ENCODE peak calls at places on chromosome 10, in seven cellular contexts. One of them, this sample, is unnamed. For H3K4me1, the result is how much of the 10 kb centered on the place peaks cover.

GRCh38 chr10:29834990-29835569 is 200.3 kb upstream of the SVIL start:
- DNase-seq in upper lobe of right lung: no peak
- DNase-seq in tibial nerve: no peak
- DNase-seq in astrocyte: no peak
- DNase-seq in colonic mucosa: no peak
- DNase-seq in neural progenitor cell: no peak
- DNase-seq in lower lobe of right lung: no peak
- DNase-seq in this sample: no peak

GRCh38 chr10:80406249-80406648 is 2.1 kb upstream of the PRXL2A start:
- DNase-seq in neural progenitor cell: no peak
- DNase-seq in lower lobe of right lung: no peak
- DNase-seq in colonic mucosa: no peak
- DNase-seq in upper lobe of right lung: no peak
- DNase-seq in tibial nerve: no peak
- DNase-seq in astrocyte: no peak
- DNase-seq in this sample: no peak

GRCh38 chr10:82378146-82378545 is 503.2 kb downstream of the NRG3 start:
- DNase-seq in tibial nerve: no peak
- DNase-seq in neural progenitor cell: no peak
- DNase-seq in astrocyte: peak
- DNase-seq in lower lobe of right lung: no peak
- DNase-seq in colonic mucosa: no peak
- DNase-seq in upper lobe of right lung: no peak
- DNase-seq in this sample: no peak

GRCh38 chr10:8453587-8453986 is 399.1 kb downstream of the GATA3 start:
- DNase-seq in tibial nerve: peak
- DNase-seq in colonic mucosa: no peak
- DNase-seq in upper lobe of right lung: peak
- DNase-seq in lower lobe of right lung: peak
- DNase-seq in neural progenitor cell: no peak
- DNase-seq in astrocyte: peak
- DNase-seq in this sample: no peak

GRCh38 chr10:126919426-126919825 is 14.2 kb downstream of the DOCK1 start:
- DNase-seq in colonic mucosa: no peak
- DNase-seq in upper lobe of right lung: no peak
- DNase-seq in astrocyte: no peak
- DNase-seq in tibial nerve: no peak
- DNase-seq in neural progenitor cell: peak
- DNase-seq in lower lobe of right lung: no peak
- DNase-seq in this sample: no peak

GRCh38 chr10:104253576-104254410 is 899 bp upstream of the GSTO1 start:
- DNase-seq in upper lobe of right lung: no peak
- DNase-seq in tibial nerve: no peak
- DNase-seq in lower lobe of right lung: no peak
- DNase-seq in colonic mucosa: no peak
- DNase-seq in neural progenitor cell: no peak
- DNase-seq in astrocyte: no peak
- DNase-seq in this sample: no peak

GRCh38 chr10:74055383-74056065 is 57.6 kb downstream of the VCL start:
- DNase-seq in neural progenitor cell: no peak
- DNase-seq in astrocyte: no peak
- DNase-seq in lower lobe of right lung: no peak
- DNase-seq in upper lobe of right lung: no peak
- DNase-seq in colonic mucosa: no peak
- DNase-seq in tibial nerve: no peak
- DNase-seq in this sample: no peak

GRCh38 chr10:17216217-17216900 is 11.7 kb upstream of the VIM start:
- DNase-seq in astrocyte: peak
- DNase-seq in upper lobe of right lung: no peak
- DNase-seq in tibial nerve: no peak
- DNase-seq in lower lobe of right lung: peak
- DNase-seq in neural progenitor cell: no peak
- DNase-seq in colonic mucosa: no peak
- DNase-seq in this sample: no peak

GRCh38 chr10:133460208-133460769 is 6.5 kb downstream of the SCART1 start:
- DNase-seq in tibial nerve: no peak
- DNase-seq in neural progenitor cell: no peak
- DNase-seq in colonic mucosa: no peak
- DNase-seq in lower lobe of right lung: no peak
- DNase-seq in upper lobe of right lung: no peak
- DNase-seq in astrocyte: no peak
- DNase-seq in this sample: no peak

GRCh38 chr10:4806534-4806933 is 19.5 kb upstream of the AKR1E2 start:
- DNase-seq in lower lobe of right lung: no peak
- DNase-seq in neural progenitor cell: no peak
- DNase-seq in astrocyte: no peak
- DNase-seq in tibial nerve: no peak
- DNase-seq in upper lobe of right lung: no peak
- DNase-seq in colonic mucosa: no peak
- DNase-seq in this sample: no peak

GRCh38 chr10:80632742-80633141 is 95.0 kb downstream of the SH2D4B start:
- DNase-seq in colonic mucosa: no peak
- DNase-seq in astrocyte: no peak
- DNase-seq in lower lobe of right lung: no peak
- DNase-seq in upper lobe of right lung: no peak
- DNase-seq in tibial nerve: no peak
- DNase-seq in neural progenitor cell: no peak
- DNase-seq in this sample: no peak

GRCh38 chr10:67790534-67791408 is 47.2 kb downstream of the DNAJC12 start:
- DNase-seq in upper lobe of right lung: no peak
- DNase-seq in astrocyte: no peak
- DNase-seq in tibial nerve: no peak
- DNase-seq in colonic mucosa: no peak
- DNase-seq in lower lobe of right lung: no peak
- DNase-seq in neural progenitor cell: no peak
- DNase-seq in this sample: no peak

GRCh38 chr10:57993302-57993701 is 274.4 kb downstream of the IPMK start:
- DNase-seq in upper lobe of right lung: no peak
- DNase-seq in colonic mucosa: no peak
- DNase-seq in lower lobe of right lung: no peak
- DNase-seq in neural progenitor cell: no peak
- DNase-seq in tibial nerve: no peak
- DNase-seq in astrocyte: no peak
- DNase-seq in this sample: no peak

GRCh38 chr10:66455304-66455703 is 470.5 kb upstream of the LRRTM3 start:
- DNase-seq in upper lobe of right lung: no peak
- DNase-seq in tibial nerve: no peak
- DNase-seq in colonic mucosa: no peak
- DNase-seq in neural progenitor cell: no peak
- DNase-seq in lower lobe of right lung: no peak
- DNase-seq in astrocyte: no peak
- DNase-seq in this sample: no peak

GRCh38 chr10:97116534-97117162 is 69.1 kb downstream of the SLIT1 start:
- DNase-seq in lower lobe of right lung: no peak
- DNase-seq in astrocyte: no peak
- DNase-seq in upper lobe of right lung: no peak
- DNase-seq in colonic mucosa: no peak
- DNase-seq in neural progenitor cell: no peak
- DNase-seq in tibial nerve: no peak
- DNase-seq in this sample: no peak

GRCh38 chr10:82245157-82245556 is 370.2 kb downstream of the NRG3 start:
- DNase-seq in colonic mucosa: no peak
- DNase-seq in lower lobe of right lung: no peak
- DNase-seq in neural progenitor cell: peak
- DNase-seq in astrocyte: no peak
- DNase-seq in tibial nerve: no peak
- DNase-seq in upper lobe of right lung: no peak
- DNase-seq in this sample: no peak

GRCh38 chr10:30270247-30270646 is 78.8 kb downstream of the MTPAP start:
- DNase-seq in astrocyte: no peak
- DNase-seq in tibial nerve: no peak
- DNase-seq in lower lobe of right lung: no peak
- DNase-seq in upper lobe of right lung: no peak
- DNase-seq in neural progenitor cell: no peak
- DNase-seq in colonic mucosa: no peak
- DNase-seq in this sample: no peak

GRCh38 chr10:51547941-51548340 is 151.5 kb downstream of the CSTF2T start:
- DNase-seq in upper lobe of right lung: no peak
- DNase-seq in colonic mucosa: no peak
- DNase-seq in neural progenitor cell: no peak
- DNase-seq in astrocyte: no peak
- DNase-seq in lower lobe of right lung: no peak
- DNase-seq in tibial nerve: no peak
- DNase-seq in this sample: no peak

GRCh38 chr10:49230004-49230403 is 41.8 kb upstream of the TMEM273 start:
- DNase-seq in neural progenitor cell: no peak
- DNase-seq in upper lobe of right lung: no peak
- DNase-seq in astrocyte: no peak
- DNase-seq in lower lobe of right lung: no peak
- DNase-seq in colonic mucosa: no peak
- DNase-seq in tibial nerve: no peak
- DNase-seq in this sample: no peak

GRCh38 chr10:119207367-119207668 is at the start of gene GRK5:
- DNase-seq in upper lobe of right lung: peak
- DNase-seq in lower lobe of right lung: peak
- DNase-seq in tibial nerve: peak
- DNase-seq in colonic mucosa: peak
- DNase-seq in astrocyte: peak
- DNase-seq in neural progenitor cell: peak
- DNase-seq in this sample: peak

DNA sequence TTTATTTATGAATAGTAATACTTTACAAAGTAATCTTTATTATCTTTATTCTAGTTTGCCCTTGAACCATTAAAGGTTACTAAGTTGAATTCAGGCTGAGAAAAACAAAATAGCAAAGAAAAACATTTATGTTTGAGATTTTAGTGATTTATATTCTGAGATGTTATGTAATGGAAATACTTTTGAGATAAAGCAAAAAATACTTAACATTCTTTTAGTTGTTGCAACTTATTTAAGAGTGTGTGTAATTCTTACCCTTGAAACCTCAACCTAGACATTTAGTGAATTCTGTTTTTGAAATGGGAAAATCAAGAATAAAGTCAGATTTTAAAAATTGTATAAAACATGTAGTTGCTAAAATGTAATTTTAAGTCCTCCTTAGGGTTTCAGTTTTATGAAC is 40.1 kb downstream of the MINPP1 start:
- DNase-seq in upper lobe of right lung: no peak
- DNase-seq in lower lobe of right lung: no peak
- DNase-seq in tibial nerve: no peak
- DNase-seq in astrocyte: peak
- DNase-seq in colonic mucosa: no peak
- DNase-seq in neural progenitor cell: no peak
- DNase-seq in this sample: no peak
- H3K4me1 ChIP-seq in upper lobe of right lung: under half
- H3K4me1 ChIP-seq in lower lobe of right lung: under half
- H3K4me1 ChIP-seq in tibial nerve: under half
- H3K4me1 ChIP-seq in astrocyte: under half
- H3K4me1 ChIP-seq in colonic mucosa: under half
- H3K4me1 ChIP-seq in neural progenitor cell: under half
- H3K4me1 ChIP-seq in this sample: under half

DNA sequence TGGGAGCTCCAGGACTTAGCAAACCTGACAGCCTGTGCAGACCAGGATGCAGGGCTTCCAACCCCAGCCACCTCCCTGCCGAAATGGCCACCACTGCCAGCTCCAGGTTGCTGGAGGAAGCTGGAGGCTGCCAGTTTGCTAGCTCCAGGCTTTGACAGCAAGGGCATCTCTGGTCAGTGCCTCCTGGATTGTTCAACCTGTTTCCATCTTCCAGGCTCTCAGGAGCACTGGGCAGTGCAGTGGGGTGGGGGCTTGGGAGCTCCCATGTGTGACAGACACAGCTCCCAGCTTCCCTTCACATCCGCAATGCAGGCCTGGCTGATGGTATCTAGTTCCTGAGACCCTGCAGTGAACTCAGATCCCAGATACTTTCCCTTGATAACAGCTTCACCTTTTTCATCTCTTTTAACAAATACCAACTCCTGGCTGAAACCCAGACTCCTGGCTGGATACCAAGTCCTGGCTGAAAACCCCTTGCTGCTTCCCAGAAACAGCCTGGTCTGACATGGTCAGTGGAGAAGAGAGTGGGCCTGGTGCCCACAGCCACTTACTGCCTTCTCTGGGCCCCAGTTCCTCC is 20.8 kb upstream of the RET start:
- DNase-seq in upper lobe of right lung: peak
- DNase-seq in astrocyte: no peak
- DNase-seq in lower lobe of right lung: peak
- DNase-seq in tibial nerve: no peak
- DNase-seq in colonic mucosa: no peak
- DNase-seq in neural progenitor cell: no peak
- DNase-seq in this sample: no peak
- H3K4me1 ChIP-seq in upper lobe of right lung: under half
- H3K4me1 ChIP-seq in astrocyte: under half
- H3K4me1 ChIP-seq in lower lobe of right lung: under half
- H3K4me1 ChIP-seq in tibial nerve: under half
- H3K4me1 ChIP-seq in colonic mucosa: under half
- H3K4me1 ChIP-seq in neural progenitor cell: under half
- H3K4me1 ChIP-seq in this sample: under half

GRCh38 chr10:62635127-62635526 is 169.4 kb upstream of the ADO start:
- DNase-seq in upper lobe of right lung: no peak
- DNase-seq in lower lobe of right lung: no peak
- DNase-seq in tibial nerve: no peak
- DNase-seq in astrocyte: peak
- DNase-seq in colonic mucosa: no peak
- DNase-seq in neural progenitor cell: no peak
- DNase-seq in this sample: no peak
- H3K4me1 ChIP-seq in upper lobe of right lung: under half
- H3K4me1 ChIP-seq in lower lobe of right lung: half or more
- H3K4me1 ChIP-seq in tibial nerve: under half
- H3K4me1 ChIP-seq in astrocyte: under half
- H3K4me1 ChIP-seq in colonic mucosa: under half
- H3K4me1 ChIP-seq in neural progenitor cell: under half
- H3K4me1 ChIP-seq in this sample: under half

GRCh38 chr10:79158402-79159097 is 89.8 kb downstream of the ZMIZ1 start:
- DNase-seq in colonic mucosa: no peak
- DNase-seq in lower lobe of right lung: no peak
- DNase-seq in tibial nerve: no peak
- DNase-seq in neural progenitor cell: no peak
- DNase-seq in astrocyte: no peak
- DNase-seq in upper lobe of right lung: no peak
- DNase-seq in this sample: no peak
- H3K4me1 ChIP-seq in colonic mucosa: under half
- H3K4me1 ChIP-seq in lower lobe of right lung: half or more
- H3K4me1 ChIP-seq in tibial nerve: half or more
- H3K4me1 ChIP-seq in neural progenitor cell: half or more
- H3K4me1 ChIP-seq in astrocyte: half or more
- H3K4me1 ChIP-seq in upper lobe of right lung: half or more
- H3K4me1 ChIP-seq in this sample: half or more

DNA sequence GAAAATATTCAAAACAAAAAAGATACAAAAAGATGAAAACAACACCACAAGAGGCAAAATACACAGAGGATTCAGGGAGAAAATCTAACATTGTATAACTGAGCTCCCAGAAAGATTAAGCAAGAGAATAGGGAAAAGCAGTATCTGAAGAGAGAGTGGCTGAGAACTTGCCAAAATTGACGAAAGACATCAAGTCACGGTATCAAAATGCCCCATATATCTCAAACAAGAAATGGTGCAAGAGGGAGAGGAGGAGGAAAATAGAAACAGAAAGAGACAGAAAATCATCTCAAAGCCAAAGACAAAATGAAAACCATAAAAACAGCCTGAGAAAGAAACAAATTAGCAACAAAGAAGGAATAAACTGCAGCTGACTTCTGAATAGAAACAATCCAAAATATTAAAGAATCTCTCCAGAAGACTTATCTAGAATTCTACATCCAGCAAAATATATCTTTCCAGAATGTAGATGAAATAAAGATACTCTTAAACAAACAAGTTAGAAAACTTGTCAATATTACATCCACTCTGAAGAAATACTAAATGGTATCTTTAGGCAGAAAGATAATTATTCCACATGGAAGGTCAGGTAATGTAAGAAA is 5.5 kb downstream of the USP6NL start:
- DNase-seq in tibial nerve: no peak
- DNase-seq in colonic mucosa: no peak
- DNase-seq in upper lobe of right lung: no peak
- DNase-seq in lower lobe of right lung: no peak
- DNase-seq in astrocyte: no peak
- DNase-seq in neural progenitor cell: no peak
- DNase-seq in this sample: no peak
- H3K4me1 ChIP-seq in tibial nerve: under half
- H3K4me1 ChIP-seq in colonic mucosa: under half
- H3K4me1 ChIP-seq in upper lobe of right lung: under half
- H3K4me1 ChIP-seq in lower lobe of right lung: under half
- H3K4me1 ChIP-seq in astrocyte: under half
- H3K4me1 ChIP-seq in neural progenitor cell: under half
- H3K4me1 ChIP-seq in this sample: under half

This sample was measured in esophagus squamous epithelium.